ENCODE peak calls at places on chromosomes 12 and 14, in four cellular contexts. E is K562, V is IMR-90, A is A549. S is an unnamed sample.
A peak's percentile ranks its signal among the peaks of the same experiment; 100 is the strongest.

GRCh38 chr14:90061849-90062794 is at the start of gene KCNK13:
- DNase-seq in E (no peak), V (no peak), A (no peak), S (no peak)

GRCh38 chr12:49527361-49528130 is 11.3 kb upstream of the KCNH3 start:
- DNase-seq in E (no peak), V (no peak), A (no peak), S (no peak)

GRCh38 chr12:11154400-11154925 is 16.5 kb upstream of the SMIM10L1 start:
- DNase-seq in E (no peak), V (no peak), A (no peak), S (no peak)

GRCh38 chr12:46985816-46986215 is 93.6 kb upstream of the PCED1B start:
- DNase-seq in E (no peak), V (no peak), A (no peak), S (no peak)

GRCh38 chr12:17372508-17372907 is 717.5 kb downstream of the RERGL start:
- DNase-seq in E (no peak), V (no peak), A (no peak), S (no peak)

GRCh38 chr14:104870368-104871144 is 5.5 kb downstream of the CEP170B start:
- DNase-seq in E (peak; percentile 37), V (no peak), A (peak; percentile 45), S (no peak)

GRCh38 chr12:2094597-2094996 is 41.8 kb downstream of the CACNA1C start:
- DNase-seq in E (no peak), V (peak; percentile 30), A (no peak), S (no peak)

GRCh38 chr12:108609535-108610335 is 11.9 kb upstream of the TMEM119 start:
- DNase-seq in E (peak; percentile 54), V (peak; percentile 85), A (no peak), S (no peak)

GRCh38 chr12:12788675-12789368 is 3.4 kb downstream of the APOLD1 start:
- DNase-seq in E (peak; percentile 49), V (peak; percentile 82), A (peak; percentile 57), S (peak; percentile 78)

GRCh38 chr12:2023365-2023764 is 19.1 kb upstream of the DCP1B start:
- DNase-seq in E (no peak), V (no peak), A (no peak), S (no peak)

GRCh38 chr12:116263431-116263830 is 14.1 kb downstream of the MED13L start:
- DNase-seq in E (no peak), V (no peak), A (no peak), S (no peak)

GRCh38 chr12:57522887-57523705 is 472 bp downstream of the MBD6 start:
- DNase-seq in E (peak; percentile 92), V (peak; percentile 49), A (no peak), S (no peak)
- TF ChIP-seq CEBPB in E (peak; percentile 47), V (peak; percentile 62), A (no peak), S (no peak)

DNA sequence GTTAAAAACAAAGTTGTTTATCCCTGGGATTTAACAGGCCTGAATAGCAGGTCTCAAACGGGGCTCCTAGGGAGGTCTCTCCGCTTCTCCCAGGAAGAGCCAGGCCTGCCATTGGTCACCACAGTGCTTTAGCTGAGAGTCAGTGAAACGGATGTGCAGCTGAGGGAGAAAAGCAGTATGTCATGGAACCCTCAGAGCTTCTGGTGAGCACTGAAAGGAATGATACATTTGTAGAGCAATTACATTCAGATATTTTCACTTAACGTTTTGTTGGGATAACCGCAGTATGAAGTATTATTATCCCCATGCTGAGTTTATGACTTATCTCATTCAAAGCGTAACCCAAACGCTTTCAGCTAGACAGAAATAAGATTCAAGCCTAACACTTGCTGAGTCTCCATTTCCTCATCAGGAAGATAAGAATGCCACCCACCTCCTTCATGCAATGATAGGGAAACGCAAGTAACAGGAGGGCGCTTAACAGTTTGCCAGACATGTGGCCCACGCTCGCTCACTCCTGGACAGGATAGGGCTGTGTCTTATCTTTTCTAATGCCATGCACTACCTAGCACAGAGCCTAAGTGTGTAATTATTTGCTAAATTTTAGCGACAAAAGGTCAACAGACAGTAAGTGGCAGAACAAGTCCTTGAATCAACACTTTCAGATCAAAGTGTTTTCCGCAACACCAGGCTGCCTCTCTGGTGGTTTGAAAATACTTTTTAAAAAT is 28.2 kb downstream of the DAD1 start:
- DNase-seq in E (peak; percentile 23), V (no peak), A (no peak), S (no peak)
- TF ChIP-seq CEBPB in E (no peak), V (no peak), A (no peak), S (no peak)

GRCh38 chr12:86724716-86725115 is 468.5 kb upstream of the MGAT4C start:
- DNase-seq in E (no peak), V (peak; percentile 86), A (no peak), S (no peak)
- TF ChIP-seq CEBPB in E (no peak), V (peak; percentile 90), A (no peak), S (no peak)

GRCh38 chr12:113222730-113223531 is 1.7 kb downstream of the TPCN1 start:
- DNase-seq in E (no peak), V (peak; percentile 92), A (peak; percentile 74), S (no peak)
- TF ChIP-seq CEBPB in E (no peak), V (no peak), A (no peak), S (no peak)

GRCh38 chr12:8455727-8456360 is at the start of gene CLEC6A:
- DNase-seq in E (no peak), V (no peak), A (no peak), S (no peak)
- TF ChIP-seq CEBPB in E (no peak), V (no peak), A (no peak), S (no peak)

GRCh38 chr14:22556021-22556989 is 32.7 kb downstream of the DAD1 start:
- DNase-seq in E (peak; percentile 53), V (peak; percentile 89), A (no peak), S (no peak)
- TF ChIP-seq CEBPB in E (no peak), V (peak; percentile 41), A (no peak), S (no peak)

GRCh38 chr12:75439930-75440329 is 40.6 kb upstream of the GLIPR1 start:
- DNase-seq in E (no peak), V (no peak), A (no peak), S (no peak)

GRCh38 chr12:75438052-75438754 is 42.4 kb upstream of the GLIPR1 start:
- DNase-seq in E (no peak), V (no peak), A (no peak), S (no peak)

GRCh38 chr12:75439048-75439447 is 41.5 kb upstream of the GLIPR1 start:
- DNase-seq in E (no peak), V (peak; percentile 60), A (no peak), S (no peak)

DNA sequence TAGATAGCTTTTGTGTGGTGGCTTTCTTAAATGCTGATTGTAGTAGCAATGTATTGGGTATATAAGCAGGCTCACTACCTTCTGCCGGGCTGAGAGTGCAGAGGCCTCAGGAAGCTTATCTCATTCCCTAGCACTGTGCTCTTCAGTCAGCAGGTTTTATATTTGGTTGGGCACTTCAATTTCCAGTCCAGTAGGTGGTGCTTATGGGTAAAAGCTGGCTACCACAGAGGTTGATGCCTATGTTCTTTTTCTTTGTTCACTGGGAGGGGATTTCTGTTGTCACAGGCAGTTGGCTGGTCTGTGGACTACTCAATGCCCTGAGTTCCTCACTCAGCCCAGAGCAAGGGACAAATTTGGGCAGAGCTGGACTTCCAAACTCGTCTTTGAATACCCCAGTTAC is 43.0 kb upstream of the GLIPR1 start:
- DNase-seq in E (no peak), V (peak; percentile 34), A (no peak), S (no peak)
- TF ChIP-seq CEBPB in E (no peak), V (no peak), A (no peak), S (no peak)

DNA sequence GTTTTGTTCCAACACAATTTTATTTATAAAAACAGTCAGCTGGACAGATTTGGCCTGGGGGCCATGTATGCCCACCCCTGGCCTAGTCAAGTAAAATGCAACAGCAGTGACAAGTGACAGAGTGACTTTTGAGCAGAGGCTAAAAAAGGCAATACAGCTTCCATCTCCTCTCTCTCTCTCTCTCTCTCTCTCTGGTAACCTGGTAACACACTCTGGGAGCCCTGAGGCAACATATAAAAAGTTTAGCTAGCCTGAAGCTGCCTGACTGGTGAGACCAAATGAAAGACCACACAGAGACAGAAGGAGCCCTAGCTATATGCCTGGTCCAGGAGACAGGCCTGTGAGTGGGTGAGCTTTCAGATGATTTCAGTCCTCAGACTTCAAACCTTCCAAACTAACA is 105.4 kb downstream of the DENND5B start:
- DNase-seq in E (no peak), V (peak; percentile 8), A (no peak), S (no peak)
- TF ChIP-seq CEBPB in E (no peak), V (no peak), A (no peak), S (no peak)

GRCh38 chr12:124318336-124319020 is 23.6 kb downstream of the RFLNA start:
- DNase-seq in E (no peak), V (no peak), A (no peak), S (no peak)
- TF ChIP-seq CEBPB in E (no peak), V (no peak), A (no peak), S (no peak)